ENCODE peak calls at places on chromosomes 3 and 15, in five cellular contexts. S, T, C, Y and M are unnamed samples.

GRCh38 chr3:125116311-125117069 is 60.7 kb upstream of the HEG1 start:
- DNase-seq in S (no peak), T (peak; percentile 83), C (no peak), Y (no peak), M (no peak)

GRCh38 chr3:159830523-159831151 is 158.0 kb upstream of the IL12A start:
- DNase-seq in S (no peak), T (no peak), C (no peak), Y (no peak), M (no peak)

GRCh38 chr15:72902245-72902928 is 118.8 kb upstream of the ADPGK start:
- DNase-seq in S (no peak), T (peak; percentile 59), C (peak; percentile 69), Y (no peak), M (no peak)

GRCh38 chr15:65856821-65857455 is 12.4 kb upstream of the RAB11A start:
- DNase-seq in S (peak; percentile 31), T (peak; percentile 70), C (peak; percentile 80), Y (peak; percentile 82), M (no peak)

GRCh38 chr3:181210275-181210674 is 220.7 kb upstream of the DNAJC19 start:
- DNase-seq in S (no peak), T (peak; percentile 40), C (no peak), Y (no peak), M (no peak)

GRCh38 chr15:76206325-76206976 is 104.8 kb downstream of the ETFA start:
- DNase-seq in S (peak; percentile 62), T (peak; percentile 83), C (peak; percentile 90), Y (peak; percentile 80), M (no peak)

GRCh38 chr3:14534379-14535191 is 5.6 kb downstream of the GRIP2 start:
- DNase-seq in S (no peak), T (no peak), C (no peak), Y (no peak), M (no peak)

GRCh38 chr15:92839696-92840095 is 60.4 kb upstream of the CHD2 start:
- DNase-seq in S (no peak), T (no peak), C (no peak), Y (no peak), M (no peak)

GRCh38 chr3:178583963-178584575 is 47.8 kb downstream of the KCNMB2 start:
- DNase-seq in S (no peak), T (no peak), C (no peak), Y (no peak), M (no peak)

GRCh38 chr3:123155471-123156011 is 46.2 kb upstream of the SEC22A start:
- DNase-seq in S (no peak), T (no peak), C (no peak), Y (peak; percentile 66), M (no peak)

GRCh38 chr3:62421275-62421674 is 47.9 kb upstream of the FEZF2 start:
- DNase-seq in S (no peak), T (no peak), C (no peak), Y (no peak), M (no peak)

GRCh38 chr3:167876603-167877325 is 141.2 kb downstream of the SERPINI1 start:
- DNase-seq in S (no peak), T (peak; percentile 62), C (no peak), Y (no peak), M (no peak)

GRCh38 chr15:99433026-99433756 is 132.6 kb upstream of the MEF2A start:
- DNase-seq in S (no peak), T (peak; percentile 40), C (peak; percentile 64), Y (peak; percentile 81), M (no peak)

GRCh38 chr15:70299931-70300858 is 202.5 kb upstream of the TLE3 start:
- DNase-seq in S (no peak), T (no peak), C (no peak), Y (peak; percentile 61), M (no peak)

GRCh38 chr3:39814007-39814406 is 4.6 kb downstream of the MYRIP start:
- DNase-seq in S (no peak), T (peak; percentile 74), C (no peak), Y (no peak), M (no peak)

GRCh38 chr3:127141921-127142730 is 50.8 kb upstream of the PRR23E start:
- DNase-seq in S (no peak), T (no peak), C (peak; percentile 39), Y (no peak), M (no peak)

GRCh38 chr3:107846282-107846852 is 244.5 kb downstream of the CD47 start:
- DNase-seq in S (peak; percentile 49), T (peak; percentile 77), C (peak; percentile 68), Y (peak; percentile 79), M (no peak)
- TF ChIP-seq CTCF in S (peak; percentile 44), T (peak; percentile 73), C (no peak), Y (peak; percentile 67), M (peak; percentile 57)

GRCh38 chr15:82630033-82630432 is 17.1 kb downstream of the CPEB1 start:
- DNase-seq in S (no peak), T (no peak), C (no peak), Y (no peak), M (no peak)

GRCh38 chr15:82624008-82624407 is 23.2 kb downstream of the CPEB1 start:
- DNase-seq in S (no peak), T (no peak), C (no peak), Y (no peak), M (no peak)

GRCh38 chr15:82624438-82624837 is 22.7 kb downstream of the CPEB1 start:
- DNase-seq in S (no peak), T (no peak), C (no peak), Y (no peak), M (no peak)

GRCh38 chr15:82621970-82622369 is 25.2 kb downstream of the CPEB1 start:
- DNase-seq in S (no peak), T (no peak), C (no peak), Y (no peak), M (no peak)

GRCh38 chr15:82625136-82625535 is 22.0 kb downstream of the CPEB1 start:
- DNase-seq in S (no peak), T (no peak), C (no peak), Y (no peak), M (no peak)
- TF ChIP-seq CTCF in S (no peak), T (no peak), C (no peak), Y (no peak), M (no peak)

GRCh38 chr15:97849183-97849582 is 111.3 kb upstream of the ARRDC4 start:
- DNase-seq in S (no peak), T (no peak), C (no peak), Y (no peak), M (no peak)
- TF ChIP-seq CTCF in S (no peak), T (no peak), C (no peak), Y (no peak), M (no peak)

DNA sequence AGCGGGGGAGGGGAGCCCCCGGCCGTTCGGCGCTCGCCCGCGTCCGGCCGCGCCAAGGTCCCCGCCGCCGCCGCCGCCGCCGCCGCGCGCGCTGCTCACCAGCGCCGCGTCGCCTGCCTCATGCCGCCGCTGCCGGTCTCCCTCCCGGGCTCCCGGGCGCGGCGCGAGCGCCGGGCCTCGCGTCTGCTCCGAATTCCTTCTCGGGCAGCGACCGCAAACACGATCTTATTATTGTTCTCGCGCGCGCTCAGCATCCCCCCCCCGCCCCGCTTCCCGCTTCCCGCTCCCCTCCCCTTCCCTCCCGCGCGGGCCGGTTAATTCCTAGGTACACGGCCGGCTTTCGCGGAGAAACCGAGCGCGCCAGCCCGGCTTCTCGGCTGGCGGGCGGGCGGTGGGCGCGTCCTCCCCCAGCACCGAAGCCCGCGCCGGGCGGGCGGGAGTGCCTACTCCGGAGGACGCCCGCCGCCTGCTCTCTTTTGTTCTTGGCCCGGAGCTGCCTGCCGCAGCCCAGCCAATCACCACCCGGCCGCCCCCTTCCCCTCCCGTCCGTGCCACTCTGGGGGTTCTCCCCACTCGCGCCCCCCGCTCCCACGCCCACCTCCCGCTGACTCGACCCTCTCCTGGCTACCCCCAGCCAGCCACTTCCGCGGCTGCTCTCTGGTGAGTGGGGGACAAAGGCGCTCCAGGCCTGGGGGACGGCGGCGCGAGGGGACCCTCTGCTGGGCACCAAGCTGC is at the start of gene HDGFL3:
- DNase-seq in S (peak; percentile 40), T (peak; percentile 57), C (peak; percentile 81), Y (peak; percentile 85), M (peak; percentile 43)
- TF ChIP-seq CTCF in S (no peak), T (no peak), C (no peak), Y (no peak), M (no peak)